ENCODE peak calls at places on chromosomes 12 and 14, in five cellular contexts. J is fibroblast of the aortic adventitia, B is cardiac fibroblast, U is thoracic aorta, L is dorsolateral prefrontal cortex. H is an unnamed sample.

GRCh38 chr14:72970824-72971434 is 44.7 kb downstream of the DCAF4 start:
- DNase-seq in U (no peak), J (no peak), B (no peak), L (no peak), H (no peak)

GRCh38 chr12:47409310-47409709 is 296.5 kb downstream of the RPAP3 start:
- DNase-seq in J (no peak), L (no peak), U (no peak), B (no peak), H (no peak)

GRCh38 chr14:93010543-93011541 is 87.9 kb downstream of the CHGA start:
- DNase-seq in B (no peak), U (no peak), L (no peak), J (no peak), H (no peak)

GRCh38 chr12:85489194-85489593 is 209.2 kb downstream of the ALX1 start:
- DNase-seq in L (no peak), U (no peak), J (no peak), B (no peak), H (no peak)

GRCh38 chr12:132478845-132479244 is 11.1 kb upstream of the FBRSL1 start:
- DNase-seq in B (no peak), J (no peak), L (no peak), U (no peak), H (no peak)

GRCh38 chr14:97177635-97178034 is 380.5 kb downstream of the VRK1 start:
- DNase-seq in L (no peak), B (no peak), J (no peak), U (no peak), H (no peak)

GRCh38 chr14:55974046-55974582 is 144.1 kb upstream of the PELI2 start:
- DNase-seq in U (no peak), B (no peak), L (no peak), J (no peak), H (no peak)

GRCh38 chr12:26088999-26089398 is 35.8 kb downstream of the BHLHE41 start:
- DNase-seq in J (no peak), U (no peak), B (no peak), L (no peak), H (no peak)

GRCh38 chr14:23306412-23307145 is at the start of gene BCL2L2:
- DNase-seq in U (peak), B (peak), J (peak), L (peak), H (peak)

GRCh38 chr14:100588671-100589070 is 1.5 kb upstream of the BEGAIN start:
- DNase-seq in J (no peak), L (peak), B (no peak), U (no peak), H (no peak)

GRCh38 chr12:107415066-107415465 is 270.5 kb upstream of the PWP1 start:
- DNase-seq in U (no peak), J (peak), L (no peak), B (peak), H (peak)

GRCh38 chr12:6697584-6698351 is 2.8 kb downstream of the PIANP start:
- DNase-seq in J (peak), L (no peak), U (no peak), B (peak), H (peak)

GRCh38 chr12:117820216-117820907 is 148.4 kb downstream of the KSR2 start:
- DNase-seq in L (no peak), J (no peak), U (no peak), B (no peak), H (no peak)

GRCh38 chr12:96190403-96191170 is 3.6 kb upstream of the ELK3 start:
- DNase-seq in B (peak), J (peak), U (no peak), L (no peak), H (peak)

GRCh38 chr14:98909251-98909944 is 362.6 kb downstream of the BCL11B start:
- DNase-seq in U (no peak), J (no peak), B (no peak), L (no peak), H (no peak)

GRCh38 chr12:10952645-10953044 is 13.6 kb upstream of the TAS2R14 start:
- DNase-seq in J (no peak), B (no peak), L (peak), U (no peak), H (no peak)

GRCh38 chr14:98167702-98168101 is 1104.3 kb downstream of the BCL11B start:
- DNase-seq in B (no peak), L (no peak), U (no peak), J (no peak), H (no peak)

GRCh38 chr14:51507556-51508511 is 143.9 kb upstream of the FRMD6 start:
- DNase-seq in U (peak), J (peak), L (peak), B (peak), H (peak)

GRCh38 chr12:6218526-6218925 is 18.3 kb downstream of the CD9 start:
- DNase-seq in J (no peak), L (no peak), B (no peak), U (no peak), H (no peak)

GRCh38 chr12:121023799-121024198 is 7.5 kb upstream of the C12orf43 start:
- DNase-seq in B (no peak), U (no peak), L (no peak), J (no peak), H (no peak)

GRCh38 chr12:27965966-27966365 is 6.6 kb downstream of the PTHLH start:
- DNase-seq in U (no peak), L (no peak), J (no peak), B (peak), H (peak)

GRCh38 chr14:69493791-69494190 is 9.3 kb downstream of the PLEKHD1 start:
- DNase-seq in J (no peak), L (no peak), U (no peak), B (no peak), H (no peak)

GRCh38 chr12:119153477-119154434 is 25.0 kb upstream of the HSPB8 start:
- DNase-seq in J (peak), U (no peak), B (no peak), L (no peak), H (no peak)

GRCh38 chr14:75715926-75716780 is 55.1 kb downstream of the TTLL5 start:
- DNase-seq in L (no peak), U (no peak), J (peak), B (peak), H (peak)

GRCh38 chr12:45879363-45879895 is 110.9 kb downstream of the SCAF11 start:
- DNase-seq in B (peak), U (no peak), L (no peak), J (no peak), H (no peak)

GRCh38 chr12:67891566-67891965 is 97.7 kb upstream of the IFNG-AS1 start:
- DNase-seq in B (no peak), J (no peak), L (no peak), U (no peak), H (no peak)

GRCh38 chr12:53231859-53232640 is at the start of gene RARG:
- DNase-seq in U (peak), L (no peak), B (peak), J (peak), H (no peak)

GRCh38 chr14:77590845-77591506 is 25.5 kb downstream of the SPTLC2 start:
- DNase-seq in J (no peak), L (no peak), U (no peak), B (no peak), H (no peak)

GRCh38 chr12:47783821-47784819 is 11.1 kb downstream of the SLC48A1 start:
- DNase-seq in B (no peak), J (no peak), U (no peak), L (no peak), H (no peak)

GRCh38 chr12:3313655-3314305 is 177.2 kb upstream of the PRMT8 start:
- DNase-seq in U (no peak), J (no peak), L (peak), B (peak), H (peak)

GRCh38 chr14:33343016-33343415 is 404.3 kb downstream of the NPAS3 start:
- DNase-seq in J (no peak), U (no peak), B (peak), L (no peak), H (peak)

DNA sequence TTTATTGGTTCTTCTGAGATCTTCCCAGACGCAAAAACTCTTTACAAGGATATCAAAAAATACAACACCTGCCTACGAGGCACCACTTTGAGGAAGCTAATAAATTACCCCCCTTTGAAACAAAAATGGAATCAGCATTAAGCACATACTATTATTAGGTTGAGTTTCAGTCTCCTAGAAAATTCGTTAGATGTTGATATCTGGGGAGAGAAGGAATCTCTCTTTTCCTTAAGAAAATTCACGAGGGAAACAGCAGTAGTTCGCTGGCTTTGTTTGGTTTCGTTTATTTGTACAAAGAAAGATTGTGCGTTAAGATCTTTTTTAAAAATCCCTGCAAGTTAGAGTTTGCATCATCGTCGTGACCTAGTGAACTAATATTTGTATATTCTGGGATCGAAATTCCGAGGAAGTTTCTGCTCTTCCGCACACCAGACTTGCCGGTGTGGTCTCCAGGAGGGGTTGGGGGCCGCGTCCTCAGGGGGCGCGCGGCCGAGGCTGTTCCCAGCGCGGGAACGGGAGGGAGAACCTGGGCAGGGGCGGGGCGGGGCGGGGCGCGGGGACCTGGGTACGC is 12.1 kb downstream of the NKX2-1 start:
- DNase-seq in U (no peak), J (no peak), B (no peak), L (no peak), H (no peak)
- H3K4me3 ChIP-seq in U (no peak), J (no peak), B (no peak), L (no peak), H (no peak)

GRCh38 chr12:130761537-130762318 is 45.6 kb upstream of the RIMBP2 start:
- DNase-seq in B (peak), J (peak), U (no peak), L (peak), H (peak)
- TF ChIP-seq CTCF in B (peak), J (peak), U (no peak), L (peak), H (peak)

DNA sequence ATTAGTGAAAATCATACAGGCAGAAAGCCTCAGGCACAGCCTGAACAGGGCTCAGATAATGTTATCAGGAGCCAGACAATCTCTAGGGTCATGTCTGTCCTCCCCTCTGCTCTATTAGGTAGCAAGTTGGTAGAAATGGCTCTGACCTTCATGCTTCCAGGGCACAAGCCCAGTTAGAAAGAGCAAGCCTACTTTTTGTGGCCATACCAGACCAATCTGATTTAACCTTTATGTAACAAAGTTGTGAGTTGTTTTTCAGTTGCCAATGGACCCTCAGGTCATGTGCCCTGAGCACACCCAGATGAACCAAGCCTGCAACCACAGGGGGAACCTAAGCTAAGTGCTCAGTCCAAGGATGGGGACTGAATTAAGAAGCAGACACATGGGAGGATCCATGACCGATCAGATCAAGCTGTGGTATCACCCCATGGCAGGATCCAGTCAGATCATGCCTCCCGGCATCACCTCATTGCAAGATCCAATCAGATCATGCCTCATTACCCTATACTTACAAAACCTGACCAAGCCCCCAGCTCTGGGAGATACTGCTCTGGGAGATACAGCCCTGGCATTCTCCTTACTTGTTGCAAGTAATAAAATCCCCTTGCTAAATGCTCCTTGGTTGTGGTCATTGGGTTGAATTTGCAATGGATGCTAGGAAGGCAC is 18.8 kb upstream of the HIGD1C start:
- DNase-seq in L (no peak), B (peak), U (no peak), J (peak), H (no peak)
- H3K4me3 ChIP-seq in L (no peak), B (no peak), U (no peak), J (no peak), H (no peak)

GRCh38 chr12:104177663-104178501 is 37.7 kb upstream of the TXNRD1 start:
- DNase-seq in U (peak), J (peak), L (no peak), B (peak), H (peak)
- TF ChIP-seq CTCF in U (peak), J (peak), L (no peak), B (peak), H (peak)

H was measured in foreskin fibroblast.